ENCODE peak calls at places on chromosome 18, in ten cellular contexts. F, X, D, L, B, P, M, Y, T and O are unnamed samples.

GRCh38 chr18:41761329-41762028 is 193.6 kb upstream of the PIK3C3 start:
- DNase-seq in Y (no peak), P (no peak), T (peak; percentile 93), F (no peak), B (no peak), L (no peak), M (no peak), D (no peak), X (peak; percentile 33), O (peak; percentile 85)

GRCh38 chr18:75247041-75247551 is 36.5 kb downstream of the TSHZ1 start:
- DNase-seq in T (peak; percentile 45), M (no peak), F (no peak), B (peak; percentile 14), D (no peak), Y (no peak), X (no peak), P (no peak), L (no peak), O (peak; percentile 34)

GRCh38 chr18:79486356-79487197 is 90.8 kb downstream of the NFATC1 start:
- DNase-seq in X (no peak), Y (no peak), D (no peak), T (no peak), L (no peak), P (no peak), F (no peak), M (no peak), B (no peak), O (no peak)

GRCh38 chr18:49631146-49631866 is 69.4 kb downstream of the LIPG start:
- DNase-seq in P (no peak), Y (no peak), T (no peak), M (no peak), X (no peak), B (no peak), L (no peak), F (no peak), D (no peak), O (no peak)

GRCh38 chr18:9803698-9804516 is 81.9 kb upstream of the TXNDC2 start:
- DNase-seq in F (no peak), D (no peak), T (no peak), P (peak; percentile 69), Y (no peak), B (no peak), L (no peak), X (peak; percentile 32), M (peak; percentile 65), O (no peak)

GRCh38 chr18:3321133-3321812 is 59.3 kb downstream of the MYL12B start:
- DNase-seq in X (no peak), B (no peak), P (peak; percentile 10), F (no peak), T (peak; percentile 99), L (no peak), M (peak; percentile 37), D (peak; percentile 65), Y (no peak), O (peak; percentile 96)

GRCh38 chr18:64233855-64234254 is 85.0 kb upstream of the LINC00305 start:
- DNase-seq in Y (no peak), X (no peak), D (no peak), F (no peak), M (no peak), T (no peak), L (no peak), B (no peak), P (no peak), O (no peak)

GRCh38 chr18:49865401-49865800 is 52.1 kb upstream of the ACAA2 start:
- DNase-seq in D (no peak), T (no peak), B (no peak), X (no peak), P (peak; percentile 67), M (peak; percentile 26), Y (no peak), F (no peak), L (no peak), O (no peak)

GRCh38 chr18:73690222-73690621 is 457.4 kb downstream of the FBXO15 start:
- DNase-seq in Y (no peak), T (no peak), D (no peak), P (no peak), F (no peak), M (no peak), B (no peak), X (no peak), L (no peak), O (no peak)

GRCh38 chr18:11148655-11149440 is 521 bp downstream of the PIEZO2 start:
- DNase-seq in P (no peak), Y (no peak), L (no peak), M (no peak), B (no peak), X (no peak), T (no peak), D (no peak), F (no peak), O (no peak)

GRCh38 chr18:12416108-12416729 is 8.5 kb downstream of the PRELID3A start:
- DNase-seq in T (no peak), D (no peak), P (no peak), M (no peak), L (no peak), X (no peak), F (no peak), B (no peak), Y (no peak), O (no peak)

GRCh38 chr18:73708596-73708995 is 439.0 kb downstream of the FBXO15 start:
- DNase-seq in F (no peak), P (no peak), Y (no peak), M (no peak), T (no peak), L (no peak), B (no peak), D (no peak), X (no peak), O (no peak)

GRCh38 chr18:79250236-79250993 is 145.3 kb upstream of the NFATC1 start:
- DNase-seq in L (no peak), M (no peak), B (no peak), X (no peak), F (no peak), P (no peak), T (no peak), D (no peak), Y (no peak), O (no peak)

GRCh38 chr18:48023334-48024008 is 93.0 kb upstream of the SMAD2 start:
- DNase-seq in T (peak; percentile 29), B (peak; percentile 76), P (peak; percentile 58), L (no peak), D (peak; percentile 63), M (peak; percentile 34), Y (no peak), X (peak; percentile 81), F (peak; percentile 79), O (peak; percentile 81)

GRCh38 chr18:61797691-61798590 is 94.9 kb downstream of the RNF152 start:
- DNase-seq in B (no peak), P (no peak), F (no peak), D (no peak), L (no peak), T (no peak), Y (no peak), X (peak; percentile 2), M (no peak), O (no peak)

GRCh38 chr18:46516555-46516954 is 140.5 kb downstream of the LOXHD1 start:
- DNase-seq in T (no peak), L (no peak), D (no peak), P (no peak), X (no peak), B (no peak), F (no peak), Y (no peak), M (no peak), O (no peak)

GRCh38 chr18:74689251-74689650 is 91.6 kb downstream of the ZNF407 start:
- DNase-seq in M (no peak), X (no peak), B (no peak), Y (no peak), D (no peak), P (no peak), F (no peak), L (no peak), T (peak; percentile 66), O (peak; percentile 64)

GRCh38 chr18:32380559-32380958 is 90.1 kb downstream of the GAREM1 start:
- DNase-seq in X (no peak), Y (no peak), T (no peak), B (no peak), L (no peak), P (no peak), D (no peak), M (no peak), F (no peak), O (no peak)

GRCh38 chr18:9643549-9643948 is 29.2 kb upstream of the PPP4R1 start:
- DNase-seq in Y (no peak), L (no peak), B (no peak), M (no peak), P (no peak), D (peak; percentile 34), T (peak; percentile 99), X (no peak), F (no peak), O (peak; percentile 98)

GRCh38 chr18:13394794-13395193 is 176.2 kb downstream of the LDLRAD4 start:
- DNase-seq in F (no peak), L (no peak), X (no peak), P (no peak), B (no peak), M (no peak), T (no peak), Y (no peak), D (no peak), O (no peak)

GRCh38 chr18:63422087-63422861 is at the start of gene VPS4B:
- DNase-seq in M (peak; percentile 96), X (peak; percentile 99), B (peak; percentile 100), F (peak; percentile 100), D (peak; percentile 99), P (peak; percentile 98), Y (peak; percentile 95), L (peak; percentile 99), T (peak; percentile 100), O (peak; percentile 99)

GRCh38 chr18:54983041-54983686 is 23.9 kb upstream of the CCDC68 start:
- DNase-seq in Y (no peak), L (no peak), T (peak; percentile 82), F (no peak), D (no peak), P (peak; percentile 54), B (peak; percentile 72), M (peak; percentile 8), X (peak; percentile 84), O (peak; percentile 60)

GRCh38 chr18:43720036-43720435 is 442.7 kb upstream of the SYT4 start:
- DNase-seq in B (no peak), M (no peak), T (peak; percentile 84), L (no peak), D (no peak), X (no peak), F (no peak), P (no peak), Y (no peak), O (peak; percentile 3)

GRCh38 chr18:80037300-80037699 is 3.1 kb downstream of the RBFA start:
- DNase-seq in M (no peak), T (no peak), Y (no peak), B (no peak), L (no peak), D (no peak), X (no peak), F (no peak), P (no peak), O (no peak)

GRCh38 chr18:77671456-77672167 is 422.0 kb downstream of the GALR1 start:
- DNase-seq in P (no peak), X (no peak), T (no peak), D (peak; percentile 21), F (no peak), Y (no peak), M (no peak), B (no peak), L (no peak), O (no peak)

GRCh38 chr18:7616661-7617060 is 49.5 kb downstream of the PTPRM start:
- DNase-seq in Y (no peak), X (no peak), T (no peak), D (peak; percentile 52), B (no peak), M (no peak), P (no peak), L (no peak), F (no peak), O (peak; percentile 38)

GRCh38 chr18:34077599-34077998 is 147.1 kb downstream of the NOL4 start:
- DNase-seq in M (no peak), T (no peak), X (no peak), P (no peak), F (no peak), D (no peak), Y (no peak), L (no peak), B (no peak), O (no peak)

GRCh38 chr18:3836937-3837336 is 387.0 kb downstream of the TGIF1 start:
- DNase-seq in B (no peak), D (no peak), Y (no peak), L (no peak), F (no peak), X (no peak), M (no peak), T (no peak), P (no peak), O (no peak)